ENCODE peak calls at places on chromosome 7, in nine cellular contexts. Y is brain microvascular endothelial cell; H is CD4-positive, alpha-beta memory T cell; J is heart right ventricle; I is neural progenitor cell; O is BJ; W is CD8-positive, alpha-beta memory T cell; K is testis; X is mammary epithelial cell. G is an unnamed sample.

GRCh38 chr7:35268953-35269352 is 15.1 kb upstream of the TBX20 start:
- DNase-seq in Y (no peak), H (no peak), W (no peak), K (no peak), I (no peak), X (no peak), O (no peak), J (no peak), G (no peak)

GRCh38 chr7:76278540-76278939 is 23.9 kb upstream of the HSPB1 start:
- DNase-seq in X (no peak), O (no peak), W (no peak), Y (no peak), K (no peak), J (no peak), H (no peak), I (no peak), G (no peak)

GRCh38 chr7:50147952-50148351 is 54.9 kb upstream of the ZPBP start:
- DNase-seq in Y (no peak), O (no peak), K (no peak), W (no peak), I (no peak), X (no peak), J (no peak), H (no peak), G (no peak)

GRCh38 chr7:100378114-100378760 is 5.0 kb downstream of the PILRA start:
- DNase-seq in O (no peak), I (no peak), W (no peak), Y (no peak), K (no peak), X (no peak), H (no peak), J (no peak), G (no peak)

GRCh38 chr7:112462236-112462635 is 12.0 kb downstream of the IFRD1 start:
- DNase-seq in W (no peak), H (no peak), O (no peak), K (no peak), X (peak; percentile 93), I (no peak), Y (peak; percentile 45), J (peak; percentile 59), G (peak; percentile 94)

GRCh38 chr7:150444674-150445365 is 5.6 kb upstream of the GIMAP8 start:
- DNase-seq in J (no peak), I (no peak), O (no peak), W (no peak), Y (no peak), X (no peak), H (no peak), K (no peak), G (no peak)

GRCh38 chr7:34168013-34168412 is 262.7 kb downstream of the BMPER start:
- DNase-seq in X (no peak), Y (no peak), O (no peak), W (no peak), J (no peak), I (no peak), H (no peak), K (no peak), G (no peak)

GRCh38 chr7:117062300-117062699 is 109.0 kb downstream of the ST7 start:
- DNase-seq in I (no peak), W (no peak), J (no peak), X (no peak), Y (no peak), H (no peak), K (no peak), O (no peak), G (peak; percentile 55)

GRCh38 chr7:38318803-38319416 is 45.5 kb upstream of the TARP start:
- DNase-seq in O (peak; percentile 56), J (peak; percentile 20), K (peak; percentile 38), W (no peak), X (peak; percentile 52), Y (peak; percentile 71), H (no peak), I (peak; percentile 75), G (peak; percentile 71)

GRCh38 chr7:140062528-140063299 is at the start of gene PARP12:
- DNase-seq in X (peak; percentile 76), H (peak; percentile 87), Y (peak; percentile 76), J (peak; percentile 90), K (peak; percentile 88), W (peak; percentile 83), I (peak; percentile 74), O (no peak), G (peak; percentile 45)

GRCh38 chr7:97004931-97005763 is at the start of gene DLX6:
- DNase-seq in K (peak; percentile 83), H (no peak), J (no peak), I (peak; percentile 95), X (peak; percentile 42), W (no peak), Y (no peak), O (no peak), G (no peak)

GRCh38 chr7:88243345-88243909 is 23.6 kb upstream of the SRI start:
- DNase-seq in J (peak; percentile 22), W (peak; percentile 14), K (peak; percentile 68), H (no peak), Y (peak; percentile 54), I (peak; percentile 50), X (peak; percentile 81), O (no peak), G (peak; percentile 74)

GRCh38 chr7:366171-366916 is 76.4 kb downstream of the FOXL3 start:
- DNase-seq in J (no peak), O (no peak), I (no peak), X (no peak), W (no peak), Y (peak; percentile 40), H (no peak), K (no peak), G (peak; percentile 39)

GRCh38 chr7:28759373-28760013 is 198.6 kb downstream of the TRIL start:
- DNase-seq in O (no peak), W (no peak), X (no peak), Y (no peak), K (no peak), H (no peak), J (no peak), I (peak; percentile 33), G (no peak)

GRCh38 chr7:47266131-47266706 is 315.7 kb downstream of the TNS3 start:
- DNase-seq in I (peak; percentile 79), W (peak; percentile 11), J (peak; percentile 48), Y (peak; percentile 55), O (peak; percentile 10), X (peak; percentile 33), K (peak; percentile 71), H (no peak), G (peak; percentile 58)

GRCh38 chr7:132650498-132650897 is 74.2 kb upstream of the PLXNA4 start:
- DNase-seq in O (peak; percentile 88), W (no peak), Y (peak; percentile 72), H (no peak), I (no peak), X (peak; percentile 54), K (no peak), J (no peak), G (peak; percentile 54)

GRCh38 chr7:134892002-134892693 is 94.2 kb upstream of the AGBL3 start:
- DNase-seq in O (no peak), J (no peak), W (no peak), I (peak; percentile 37), X (no peak), K (no peak), H (no peak), Y (no peak), G (peak; percentile 30)
- H3K4me3 ChIP-seq in O (peak overlapping the region; percentile 43), J (peak overlapping the region; percentile 51), W (no peak overlapping the region), I (peak overlapping the region; percentile 64), X (peak overlapping the region; percentile 75), K (peak overlapping the region; percentile 55), H (no peak overlapping the region), Y (peak overlapping the region; percentile 65), G (peak overlapping the region; percentile 67)

GRCh38 chr7:26156454-26157365 is 4.7 kb downstream of the NFE2L3 start:
- DNase-seq in K (no peak), W (peak; percentile 52), X (peak; percentile 96), Y (peak; percentile 95), O (peak; percentile 51), I (no peak), H (peak; percentile 67), J (no peak), G (peak; percentile 95)
- H3K27me3 ChIP-seq in K (no peaks in the 10 kb centered on the region), W (no peaks in the 10 kb centered on the region), X (no peaks in the 10 kb centered on the region), Y (no peaks in the 10 kb centered on the region), O (no peaks in the 10 kb centered on the region), I (peaks cover 52% of the 10 kb centered on the region), H (no peaks in the 10 kb centered on the region), J (peaks cover 29% of the 10 kb centered on the region), G (no peaks in the 10 kb centered on the region)

DNA sequence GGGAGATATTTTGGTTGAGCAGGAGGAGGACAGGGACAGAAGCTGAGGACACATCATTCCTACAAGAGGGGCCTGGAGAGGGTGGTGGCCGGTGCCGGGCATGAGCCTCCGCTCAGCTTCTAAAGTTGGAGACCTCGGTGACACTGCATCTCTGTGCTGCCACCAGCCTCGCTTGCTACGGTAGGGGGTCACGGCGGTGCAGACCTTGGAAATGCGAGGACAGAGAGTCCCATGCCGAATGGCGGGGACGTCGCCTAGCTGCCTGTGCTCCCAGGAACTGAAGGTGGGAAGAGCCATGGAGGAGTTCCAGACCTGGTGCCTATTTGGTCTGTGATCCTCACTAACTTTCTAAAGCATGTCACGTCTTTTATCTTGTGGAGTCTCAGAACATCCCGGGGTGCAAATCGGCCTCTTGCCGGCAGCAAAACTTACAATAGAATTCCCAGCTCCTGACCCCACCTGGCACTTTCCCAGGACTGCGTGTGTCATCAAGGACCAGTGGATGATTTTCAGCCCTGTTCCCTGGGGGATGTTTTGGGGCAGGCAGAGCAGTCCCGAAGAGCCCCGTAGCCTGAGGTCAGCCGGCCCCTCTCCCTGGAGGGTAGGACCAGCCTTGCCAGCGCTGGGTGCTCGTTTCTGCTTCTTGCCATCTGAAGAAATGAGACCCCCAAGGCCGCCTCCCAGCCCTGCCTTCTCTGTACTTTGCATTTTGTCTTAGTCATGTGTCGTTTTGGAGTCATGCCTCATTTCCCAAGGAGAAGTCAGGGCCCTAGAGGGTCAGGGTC is 205.8 kb upstream of the SHH start:
- DNase-seq in H (no peak), X (no peak), Y (no peak), J (no peak), O (no peak), I (no peak), W (no peak), K (peak; percentile 15), G (no peak)
- H3K4me3 ChIP-seq in H (no peak overlapping the region), X (no peak overlapping the region), Y (no peak overlapping the region), J (no peak overlapping the region), O (no peak overlapping the region), I (no peak overlapping the region), W (no peak overlapping the region), K (no peak overlapping the region), G (no peak overlapping the region)

GRCh38 chr7:26153246-26153822 is 1.3 kb downstream of the NFE2L3 start:
- DNase-seq in O (no peak), W (no peak), I (peak; percentile 18), K (no peak), H (peak; percentile 30), X (no peak), Y (no peak), J (no peak), G (no peak)

GRCh38 chr7:26153823-26154783 is 2.1 kb downstream of the NFE2L3 start:
- DNase-seq in K (no peak), J (peak; percentile 21), H (peak; percentile 22), X (no peak), Y (peak; percentile 52), W (no peak), I (peak; percentile 34), O (no peak), G (peak; percentile 56)

GRCh38 chr7:26157520-26158105 is 5.6 kb downstream of the NFE2L3 start:
- DNase-seq in K (no peak), I (no peak), X (no peak), W (no peak), O (no peak), Y (no peak), J (no peak), H (no peak), G (no peak)

GRCh38 chr7:26159243-26159642 is 7.2 kb downstream of the NFE2L3 start:
- DNase-seq in J (no peak), X (no peak), I (no peak), K (no peak), Y (no peak), O (no peak), W (no peak), H (no peak), G (peak; percentile 32)

GRCh38 chr7:26155531-26156375 is 3.8 kb downstream of the NFE2L3 start:
- DNase-seq in H (no peak), I (no peak), X (peak; percentile 87), O (no peak), K (no peak), W (no peak), J (no peak), Y (peak; percentile 52), G (peak; percentile 79)
- H3K27me3 ChIP-seq in H (no peaks in the 10 kb centered on the region), I (peaks cover 62% of the 10 kb centered on the region), X (no peaks in the 10 kb centered on the region), O (no peaks in the 10 kb centered on the region), K (no peaks in the 10 kb centered on the region), W (no peaks in the 10 kb centered on the region), J (peaks cover 38% of the 10 kb centered on the region), Y (no peaks in the 10 kb centered on the region), G (no peaks in the 10 kb centered on the region)

G was measured in bronchial epithelial cell.